ENCODE peak calls at places on chromosomes 16 and 17, in eight cellular contexts. M is stromal cell of bone marrow; A is AG04450; W is naive thymus-derived CD8-positive, alpha-beta T cell; N is stimulated activated naive CD4-positive, alpha-beta T cell; H is head of caudate nucleus; G is GM03348; K is choroid plexus epithelial cell. B is an unnamed sample.

GRCh38 chr17:42538482-42538881 is 2.4 kb downstream of the NAGLU start:
- DNase-seq in M (no peak), A (no peak), W (no peak), N (no peak), H (no peak), G (no peak), K (no peak), B (no peak)

GRCh38 chr16:22814330-22815105 is 556 bp downstream of the HS3ST2 start:
- DNase-seq in M (no peak), A (no peak), W (no peak), N (no peak), H (no peak), G (no peak), K (no peak), B (no peak)

GRCh38 chr17:71409712-71410111 is 711.1 kb upstream of the SOX9 start:
- DNase-seq in M (peak; percentile 19), A (no peak), W (no peak), N (no peak), H (no peak), G (peak; percentile 62), K (peak; percentile 78), B (peak; percentile 96)

GRCh38 chr17:34151081-34151480 is 104.0 kb upstream of the CCL2 start:
- DNase-seq in M (no peak), A (no peak), W (no peak), N (no peak), H (no peak), G (no peak), K (no peak), B (peak; percentile 25)

GRCh38 chr17:44642861-44643260 is 13.4 kb upstream of the MEIOC start:
- DNase-seq in M (no peak), A (no peak), W (no peak), N (no peak), H (no peak), G (peak; percentile 52), K (no peak), B (peak; percentile 46)

GRCh38 chr17:36195474-36196098 is 972 bp downstream of the CCL3L1 start:
- DNase-seq in M (no peak), A (no peak), W (no peak), N (no peak), H (no peak), G (no peak), K (peak; percentile 20), B (no peak)

GRCh38 chr16:57137043-57137442 is 44.7 kb downstream of the CPNE2 start:
- DNase-seq in M (no peak), A (no peak), W (no peak), N (no peak), H (no peak), G (no peak), K (no peak), B (no peak)

GRCh38 chr17:50147841-50148225 is 2.6 kb downstream of the PPP1R9B start:
- DNase-seq in M (no peak), A (no peak), W (no peak), N (no peak), H (no peak), G (no peak), K (no peak), B (peak; percentile 48)

GRCh38 chr17:336110-337021 is 16.2 kb downstream of the RPH3AL start:
- DNase-seq in M (no peak), A (no peak), W (peak; percentile 64), N (peak; percentile 48), H (peak; percentile 73), G (no peak), K (no peak), B (no peak)

GRCh38 chr16:30889721-30890120 is 4.2 kb downstream of the BCL7C start:
- DNase-seq in M (no peak), A (no peak), W (no peak), N (no peak), H (no peak), G (no peak), K (no peak), B (no peak)

GRCh38 chr17:72409405-72410002 is 288.7 kb downstream of the SOX9 start:
- DNase-seq in M (no peak), A (no peak), W (no peak), N (no peak), H (no peak), G (no peak), K (no peak), B (no peak)

B was measured in AG10803.